ENCODE peak calls at places on chromosomes 4 and X, in seven cellular contexts. One of them, this sample, is unnamed.

GRCh38 chr4:6548201-6548881 is 26.6 kb upstream of the MAN2B2 start:
- DNase-seq in astrocyte: no peak
- DNase-seq in HCT116: peak; percentile 46
- DNase-seq in H9: peak; percentile 75
- DNase-seq in neural progenitor cell: peak; percentile 81
- DNase-seq in fibroblast of lung: peak; percentile 23
- DNase-seq in GM23248: peak; percentile 57
- DNase-seq in this sample: no peak

GRCh38 chr4:41525129-41525528 is 12.8 kb upstream of the LIMCH1 start:
- DNase-seq in neural progenitor cell: peak; percentile 75
- DNase-seq in astrocyte: peak; percentile 99
- DNase-seq in GM23248: no peak
- DNase-seq in HCT116: peak; percentile 64
- DNase-seq in fibroblast of lung: peak; percentile 99
- DNase-seq in H9: peak; percentile 58
- DNase-seq in this sample: peak; percentile 12

GRCh38 chrX:15336023-15336413 is 695 bp upstream of the PIGA start:
- DNase-seq in fibroblast of lung: peak; percentile 69
- DNase-seq in HCT116: no peak
- DNase-seq in neural progenitor cell: peak; percentile 35
- DNase-seq in astrocyte: peak; percentile 68
- DNase-seq in H9: no peak
- DNase-seq in GM23248: peak; percentile 77
- DNase-seq in this sample: peak; percentile 54

GRCh38 chr4:145234086-145234694 is 53.8 kb upstream of the OTUD4 start:
- DNase-seq in HCT116: peak; percentile 35
- DNase-seq in fibroblast of lung: peak; percentile 57
- DNase-seq in astrocyte: peak; percentile 32
- DNase-seq in GM23248: peak; percentile 67
- DNase-seq in H9: peak; percentile 49
- DNase-seq in neural progenitor cell: peak; percentile 79
- DNase-seq in this sample: peak; percentile 82

GRCh38 chr4:26647523-26648224 is 63.8 kb downstream of the TBC1D19 start:
- DNase-seq in GM23248: no peak
- DNase-seq in neural progenitor cell: no peak
- DNase-seq in H9: peak; percentile 24
- DNase-seq in astrocyte: no peak
- DNase-seq in fibroblast of lung: no peak
- DNase-seq in HCT116: no peak
- DNase-seq in this sample: no peak

GRCh38 chrX:134374910-134375309 is 85.1 kb upstream of the HPRT1 start:
- DNase-seq in HCT116: no peak
- DNase-seq in GM23248: peak; percentile 21
- DNase-seq in neural progenitor cell: no peak
- DNase-seq in astrocyte: peak; percentile 50
- DNase-seq in H9: no peak
- DNase-seq in fibroblast of lung: peak; percentile 56
- DNase-seq in this sample: no peak

GRCh38 chrX:20374450-20374849 is 107.7 kb upstream of the RPS6KA3 start:
- DNase-seq in astrocyte: no peak
- DNase-seq in GM23248: no peak
- DNase-seq in neural progenitor cell: no peak
- DNase-seq in HCT116: no peak
- DNase-seq in fibroblast of lung: no peak
- DNase-seq in H9: no peak
- DNase-seq in this sample: no peak

GRCh38 chr4:23368081-23368697 is 521.7 kb downstream of the PPARGC1A start:
- DNase-seq in HCT116: no peak
- DNase-seq in astrocyte: no peak
- DNase-seq in GM23248: no peak
- DNase-seq in H9: peak; percentile 75
- DNase-seq in neural progenitor cell: peak; percentile 80
- DNase-seq in fibroblast of lung: no peak
- DNase-seq in this sample: peak; percentile 55

GRCh38 chr4:13766722-13767495 is 139.4 kb upstream of the BOD1L1 start:
- DNase-seq in H9: no peak
- DNase-seq in neural progenitor cell: no peak
- DNase-seq in fibroblast of lung: no peak
- DNase-seq in astrocyte: no peak
- DNase-seq in GM23248: no peak
- DNase-seq in HCT116: no peak
- DNase-seq in this sample: no peak

GRCh38 chr4:186192068-186192751 is 843 bp downstream of the CYP4V2 start:
- DNase-seq in GM23248: peak; percentile 66
- DNase-seq in H9: peak; percentile 59
- DNase-seq in neural progenitor cell: peak; percentile 63
- DNase-seq in fibroblast of lung: peak; percentile 56
- DNase-seq in HCT116: no peak
- DNase-seq in astrocyte: peak; percentile 48
- DNase-seq in this sample: peak; percentile 37

DNA sequence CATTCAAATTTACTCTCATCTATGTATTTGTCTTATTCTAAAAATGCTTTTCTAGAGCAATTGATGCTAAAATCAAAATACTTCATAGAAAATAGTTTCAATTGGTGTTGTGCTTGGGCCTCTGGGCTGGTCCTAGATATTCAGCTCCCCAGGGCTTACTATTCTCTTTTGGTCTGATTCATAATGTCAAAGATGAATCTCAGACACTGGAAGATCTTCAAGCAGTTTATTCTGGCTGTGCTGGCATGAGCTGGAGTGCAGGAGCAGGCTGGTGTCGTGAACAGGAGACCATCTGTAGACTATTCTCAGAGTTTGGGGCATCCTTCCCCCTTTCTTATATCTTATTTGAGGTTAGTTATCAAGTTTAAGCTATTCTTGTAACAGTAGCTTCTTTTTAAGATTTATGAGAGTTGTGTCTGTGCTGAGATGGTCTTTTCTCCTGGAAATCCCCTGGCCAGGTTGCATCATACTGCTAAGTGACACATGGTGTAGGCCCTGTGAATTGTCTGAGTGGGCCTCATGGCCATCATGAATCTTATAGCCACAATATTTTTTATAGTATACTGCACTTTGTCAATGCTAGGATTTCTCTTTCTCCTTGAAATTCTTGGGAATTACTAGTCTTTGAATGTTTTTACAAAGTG is 1624.0 kb upstream of the IGFBP7 start:
- DNase-seq in H9: no peak
- DNase-seq in fibroblast of lung: no peak
- DNase-seq in astrocyte: no peak
- DNase-seq in neural progenitor cell: no peak
- DNase-seq in GM23248: no peak
- DNase-seq in HCT116: no peak
- DNase-seq in this sample: no peak
- H2AFZ ChIP-seq in H9: no peak overlapping the region
- H2AFZ ChIP-seq in fibroblast of lung: no peak overlapping the region
- H2AFZ ChIP-seq in astrocyte: no peak overlapping the region
- H2AFZ ChIP-seq in neural progenitor cell: no peak overlapping the region
- H2AFZ ChIP-seq in GM23248: no peak overlapping the region
- H2AFZ ChIP-seq in HCT116: no peak overlapping the region
- H2AFZ ChIP-seq in this sample: no peak overlapping the region

GRCh38 chr4:76611611-76612010 is 176.6 kb downstream of the SHROOM3 start:
- DNase-seq in astrocyte: peak; percentile 53
- DNase-seq in neural progenitor cell: no peak
- DNase-seq in GM23248: peak; percentile 80
- DNase-seq in fibroblast of lung: peak; percentile 72
- DNase-seq in H9: no peak
- DNase-seq in HCT116: no peak
- DNase-seq in this sample: peak; percentile 56
- H2AFZ ChIP-seq in astrocyte: no peak overlapping the region
- H2AFZ ChIP-seq in neural progenitor cell: no peak overlapping the region
- H2AFZ ChIP-seq in GM23248: peak overlapping the region; percentile 71
- H2AFZ ChIP-seq in fibroblast of lung: no peak overlapping the region
- H2AFZ ChIP-seq in H9: no peak overlapping the region
- H2AFZ ChIP-seq in HCT116: no peak overlapping the region
- H2AFZ ChIP-seq in this sample: no peak overlapping the region

GRCh38 chr4:89899854-89900253 is 5.2 kb downstream of the MMRN1 start:
- DNase-seq in HCT116: no peak
- DNase-seq in H9: no peak
- DNase-seq in neural progenitor cell: no peak
- DNase-seq in astrocyte: no peak
- DNase-seq in fibroblast of lung: no peak
- DNase-seq in GM23248: no peak
- DNase-seq in this sample: no peak

GRCh38 chr4:89899157-89899556 is 4.5 kb downstream of the MMRN1 start:
- DNase-seq in astrocyte: no peak
- DNase-seq in GM23248: no peak
- DNase-seq in fibroblast of lung: no peak
- DNase-seq in HCT116: no peak
- DNase-seq in H9: no peak
- DNase-seq in neural progenitor cell: no peak
- DNase-seq in this sample: no peak

GRCh38 chr4:89894654-89895652 is at the start of gene MMRN1:
- DNase-seq in neural progenitor cell: no peak
- DNase-seq in fibroblast of lung: no peak
- DNase-seq in astrocyte: no peak
- DNase-seq in H9: no peak
- DNase-seq in HCT116: no peak
- DNase-seq in GM23248: no peak
- DNase-seq in this sample: no peak

GRCh38 chr4:89897867-89898266 is 3.2 kb downstream of the MMRN1 start:
- DNase-seq in fibroblast of lung: peak; percentile 25
- DNase-seq in GM23248: no peak
- DNase-seq in astrocyte: peak; percentile 6
- DNase-seq in neural progenitor cell: peak; percentile 26
- DNase-seq in HCT116: no peak
- DNase-seq in H9: no peak
- DNase-seq in this sample: no peak

DNA sequence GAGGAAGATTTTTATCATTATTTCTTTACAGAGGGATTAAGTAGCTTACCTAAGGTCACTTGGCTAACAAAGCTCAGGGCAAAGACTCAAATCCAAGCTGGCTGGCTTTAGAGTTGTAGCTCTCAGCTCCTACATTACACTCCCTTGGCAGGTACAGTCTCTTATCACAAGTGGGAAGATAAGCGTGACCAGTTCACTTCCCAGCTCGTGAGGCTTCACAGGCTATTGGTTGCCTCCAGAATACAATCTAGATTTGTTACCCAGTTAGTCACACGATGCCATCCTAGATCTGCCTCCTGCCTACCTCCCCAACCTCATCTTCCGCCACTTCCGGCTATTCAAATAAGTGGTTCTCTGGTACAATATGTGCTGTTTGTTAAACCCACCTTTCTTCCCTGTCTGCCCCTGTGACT is 3.7 kb downstream of the MMRN1 start:
- DNase-seq in GM23248: no peak
- DNase-seq in astrocyte: no peak
- DNase-seq in HCT116: no peak
- DNase-seq in neural progenitor cell: peak; percentile 55
- DNase-seq in fibroblast of lung: no peak
- DNase-seq in H9: peak; percentile 23
- DNase-seq in this sample: peak; percentile 59
- H2AFZ ChIP-seq in GM23248: no peak overlapping the region
- H2AFZ ChIP-seq in astrocyte: no peak overlapping the region
- H2AFZ ChIP-seq in HCT116: no peak overlapping the region
- H2AFZ ChIP-seq in neural progenitor cell: no peak overlapping the region
- H2AFZ ChIP-seq in fibroblast of lung: no peak overlapping the region
- H2AFZ ChIP-seq in H9: no peak overlapping the region
- H2AFZ ChIP-seq in this sample: no peak overlapping the region

GRCh38 chr4:123444298-123444731 is 47.7 kb downstream of the SPRY1 start:
- DNase-seq in GM23248: no peak
- DNase-seq in fibroblast of lung: peak; percentile 58
- DNase-seq in H9: peak; percentile 65
- DNase-seq in neural progenitor cell: peak; percentile 91
- DNase-seq in HCT116: no peak
- DNase-seq in astrocyte: peak; percentile 37
- DNase-seq in this sample: peak; percentile 73
- H2AFZ ChIP-seq in GM23248: no peak overlapping the region
- H2AFZ ChIP-seq in fibroblast of lung: peak overlapping the region; percentile 17
- H2AFZ ChIP-seq in H9: peak overlapping the region; percentile 98
- H2AFZ ChIP-seq in neural progenitor cell: no peak overlapping the region
- H2AFZ ChIP-seq in HCT116: no peak overlapping the region
- H2AFZ ChIP-seq in astrocyte: peak overlapping the region; percentile 59
- H2AFZ ChIP-seq in this sample: peak overlapping the region; percentile 63

DNA sequence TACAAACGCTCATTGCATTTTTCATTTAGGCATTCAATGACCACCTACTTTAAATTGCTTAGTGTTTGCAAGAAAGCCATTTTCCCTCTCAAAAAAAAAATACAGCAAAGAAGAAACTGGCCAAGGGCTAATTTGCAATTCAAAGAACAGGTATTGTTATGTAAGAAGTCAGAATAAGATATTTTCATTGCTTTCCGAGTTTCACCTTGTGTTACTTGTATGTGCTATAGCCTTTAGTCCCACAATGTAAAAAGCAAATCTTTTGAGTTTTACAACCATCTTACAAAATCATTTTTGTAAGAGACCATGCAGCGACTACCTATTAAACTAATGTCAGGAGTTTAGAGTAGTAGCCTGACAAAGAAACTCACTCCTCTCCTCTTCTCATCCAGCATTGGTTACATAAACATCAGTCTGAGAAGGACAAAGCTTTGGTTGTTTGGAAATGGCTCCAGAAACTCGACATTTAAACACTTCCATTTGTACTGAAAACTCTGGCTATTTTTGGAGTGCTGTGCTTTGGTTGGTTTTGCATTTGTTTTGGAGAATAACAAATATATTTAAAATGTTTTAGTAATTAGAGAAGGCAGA is 15.3 kb downstream of the TENM3 start:
- DNase-seq in GM23248: no peak
- DNase-seq in astrocyte: no peak
- DNase-seq in neural progenitor cell: no peak
- DNase-seq in H9: no peak
- DNase-seq in fibroblast of lung: no peak
- DNase-seq in HCT116: no peak
- DNase-seq in this sample: no peak
- H2AFZ ChIP-seq in GM23248: no peak overlapping the region
- H2AFZ ChIP-seq in astrocyte: no peak overlapping the region
- H2AFZ ChIP-seq in neural progenitor cell: no peak overlapping the region
- H2AFZ ChIP-seq in H9: no peak overlapping the region
- H2AFZ ChIP-seq in fibroblast of lung: no peak overlapping the region
- H2AFZ ChIP-seq in HCT116: no peak overlapping the region
- H2AFZ ChIP-seq in this sample: no peak overlapping the region